ENCODE peak calls at places on chromosomes 3 and 15, in six cellular contexts. P is psoas muscle, A is A549, B is heart left ventricle, Z is ascending aorta, K is sigmoid colon. Q is an unnamed sample.

GRCh38 chr3:129413687-129414506 is 14.5 kb downstream of the EFCAB12 start:
- DNase-seq in P (no peak), K (no peak), A (peak; percentile 67), B (no peak), Z (no peak), Q (no peak)

GRCh38 chr15:42344763-42345162 is 14.5 kb upstream of the CAPN3 start:
- DNase-seq in B (no peak), K (no peak), Z (no peak), P (no peak), A (no peak), Q (no peak)

GRCh38 chr3:186974824-186975281 is 44.5 kb downstream of the ST6GAL1 start:
- DNase-seq in B (no peak), K (no peak), A (no peak), P (no peak), Z (no peak), Q (no peak)

GRCh38 chr15:90336705-90337141 is 15.4 kb upstream of the ZNF774 start:
- DNase-seq in Z (no peak), K (peak; percentile 47), P (no peak), A (no peak), B (peak; percentile 16), Q (no peak)

GRCh38 chr3:171339606-171340005 is 120.6 kb downstream of the TNIK start:
- DNase-seq in A (no peak), K (no peak), Z (no peak), B (no peak), P (no peak), Q (no peak)

GRCh38 chr3:172138792-172139507 is 99.6 kb downstream of the FNDC3B start:
- DNase-seq in B (peak; percentile 56), K (peak; percentile 79), Z (peak; percentile 83), P (peak; percentile 55), A (no peak), Q (no peak)

GRCh38 chr3:117052356-117052755 is 342.8 kb downstream of the TUSC7 start:
- DNase-seq in Z (no peak), P (no peak), B (no peak), A (no peak), K (no peak), Q (no peak)

GRCh38 chr15:83380682-83381081 is 66.5 kb upstream of the SH3GL3 start:
- DNase-seq in A (peak; percentile 62), K (no peak), Z (no peak), P (no peak), B (peak; percentile 21), Q (peak; percentile 47)

GRCh38 chr3:21573291-21573690 is 177.7 kb downstream of the ZNF385D start:
- DNase-seq in K (no peak), P (no peak), B (no peak), Z (no peak), A (no peak), Q (no peak)

GRCh38 chr3:175386630-175387029 is 527.5 kb downstream of the NAALADL2 start:
- DNase-seq in P (no peak), K (no peak), B (no peak), A (peak; percentile 1), Z (no peak), Q (no peak)

GRCh38 chr15:57866149-57866736 is 159.7 kb downstream of the POLR2M start:
- DNase-seq in Z (peak; percentile 67), A (peak; percentile 53), P (peak; percentile 44), K (no peak), B (peak; percentile 28), Q (peak; percentile 82)

GRCh38 chr15:62868507-62868906 is 174.0 kb upstream of the TPM1 start:
- DNase-seq in B (no peak), P (no peak), A (no peak), Z (no peak), K (peak; percentile 80), Q (no peak)

GRCh38 chr15:41955807-41956525 is 16.4 kb downstream of the EHD4 start:
- DNase-seq in P (no peak), K (no peak), Z (no peak), A (no peak), B (no peak), Q (no peak)

GRCh38 chr15:61820951-61821350 is 239.3 kb downstream of the VPS13C start:
- DNase-seq in Z (peak; percentile 19), K (no peak), P (no peak), B (no peak), A (no peak), Q (no peak)

GRCh38 chr3:113894927-113895326 is 52.9 kb upstream of the ZDHHC23 start:
- DNase-seq in Z (no peak), B (no peak), A (no peak), P (no peak), K (no peak), Q (no peak)

GRCh38 chr15:39497759-39498565 is 82.9 kb upstream of the THBS1 start:
- DNase-seq in B (no peak), K (no peak), Z (no peak), A (no peak), P (no peak), Q (no peak)

GRCh38 chr3:42743204-42743995 is 29.7 kb downstream of the CCDC13 start:
- DNase-seq in A (no peak), B (no peak), P (no peak), K (peak; percentile 25), Z (no peak), Q (no peak)

GRCh38 chr3:125194849-125195601 is 17.5 kb downstream of the SLC12A8 start:
- DNase-seq in P (no peak), Z (no peak), B (no peak), K (no peak), A (no peak), Q (no peak)

GRCh38 chr3:159627229-159627628 is 361.4 kb upstream of the IL12A start:
- DNase-seq in A (no peak), Z (no peak), B (no peak), K (no peak), P (no peak), Q (no peak)

GRCh38 chr15:73686781-73687256 is 2.6 kb downstream of the CD276 start:
- DNase-seq in K (peak; percentile 61), Z (peak; percentile 67), P (no peak), B (no peak), A (peak; percentile 19), Q (no peak)

GRCh38 chr3:153680526-153680925 is 440.7 kb upstream of the ARHGEF26 start:
- DNase-seq in K (no peak), A (no peak), B (no peak), P (no peak), Z (no peak), Q (no peak)

GRCh38 chr15:69031013-69032001 is 16.8 kb downstream of the NOX5 start:
- DNase-seq in K (no peak), A (peak; percentile 82), P (peak; percentile 33), Z (peak; percentile 60), B (peak; percentile 18), Q (peak; percentile 67)

GRCh38 chr15:81480645-81481053 is 106.6 kb upstream of the TMC3 start:
- DNase-seq in A (no peak), B (peak; percentile 32), K (no peak), P (no peak), Z (no peak), Q (no peak)

GRCh38 chr3:100093826-100094225 is 20.5 kb downstream of the FILIP1L start:
- DNase-seq in K (no peak), A (no peak), Z (no peak), P (no peak), B (no peak), Q (no peak)

GRCh38 chr15:68795298-68795848 is 25.3 kb downstream of the ANP32A start:
- DNase-seq in P (peak; percentile 88), A (no peak), K (peak; percentile 95), Z (peak; percentile 94), B (peak; percentile 93), Q (peak; percentile 81)

GRCh38 chr3:116444099-116444700 is 1.1 kb downstream of the LSAMP start:
- DNase-seq in A (no peak), K (no peak), P (no peak), B (no peak), Z (no peak), Q (no peak)

GRCh38 chr3:128349963-128350599 is 116.6 kb downstream of the DNAJB8 start:
- DNase-seq in A (no peak), P (no peak), Z (no peak), K (peak; percentile 50), B (no peak), Q (peak; percentile 6)

GRCh38 chr15:76812381-76812780 is 92.8 kb downstream of the SCAPER start:
- DNase-seq in Z (no peak), A (no peak), B (no peak), P (no peak), K (no peak), Q (no peak)

GRCh38 chr15:31934821-31935220 is 95.5 kb upstream of the CHRNA7 start:
- DNase-seq in A (no peak), K (no peak), Z (no peak), B (no peak), P (no peak), Q (no peak)

GRCh38 chr3:115270849-115271248 is 123.8 kb upstream of the ZBTB20 start:
- DNase-seq in A (no peak), B (no peak), Z (no peak), P (no peak), K (no peak), Q (no peak)

GRCh38 chr3:114035146-114035545 is 21.2 kb downstream of the CCDC191 start:
- DNase-seq in B (no peak), Z (no peak), K (no peak), P (no peak), A (no peak), Q (no peak)

GRCh38 chr15:85828026-85828597 is 33.4 kb upstream of the KLHL25 start:
- DNase-seq in K (no peak), P (no peak), Z (no peak), A (no peak), B (no peak), Q (no peak)

GRCh38 chr3:45647148-45647619 is 42.0 kb upstream of the SACM1L start:
- DNase-seq in A (peak; percentile 88), K (no peak), B (no peak), P (no peak), Z (no peak), Q (no peak)

GRCh38 chr15:48437178-48437577 is 105.9 kb downstream of the DUT start:
- DNase-seq in A (no peak), P (no peak), Z (no peak), B (no peak), K (no peak), Q (no peak)
- TF ChIP-seq CTCF in A (no peak), P (no peak), Z (no peak), B (no peak), K (no peak), Q (no peak)

GRCh38 chr15:99109555-99110021 is 4.7 kb downstream of the SYNM start:
- DNase-seq in K (peak; percentile 55), B (no peak), Z (no peak), P (no peak), A (no peak), Q (no peak)
- TF ChIP-seq CTCF in K (no peak), B (no peak), Z (no peak), P (no peak), A (no peak), Q (no peak)

DNA sequence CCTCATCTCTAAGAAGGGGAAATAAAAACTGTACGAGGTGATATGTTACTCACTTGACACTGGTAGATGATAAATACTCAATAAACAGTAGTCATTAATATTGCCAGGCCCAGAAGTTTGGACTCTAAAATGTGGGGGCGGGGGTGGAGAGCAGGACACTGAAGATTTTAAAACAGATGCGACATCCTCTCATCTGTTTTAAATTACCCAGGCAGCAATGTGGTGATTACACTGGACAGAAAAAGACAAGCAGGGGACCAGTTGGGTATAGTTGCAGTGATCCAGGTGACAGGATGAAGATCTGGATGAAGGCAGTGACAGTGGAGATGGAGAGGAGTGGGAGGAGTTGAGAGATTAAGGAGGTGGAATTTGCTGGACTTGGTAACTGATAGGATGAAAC is 2.5 kb downstream of the ATG7 start:
- DNase-seq in K (no peak), A (no peak), Z (no peak), P (no peak), B (no peak), Q (no peak)
- TF ChIP-seq CTCF in K (no peak), A (no peak), Z (no peak), P (no peak), B (no peak), Q (no peak)

GRCh38 chr3:157327018-157327417 is 109.6 kb upstream of the PTX3 start:
- DNase-seq in B (no peak), K (no peak), P (no peak), A (no peak), Z (no peak), Q (no peak)
- TF ChIP-seq CTCF in B (no peak), K (no peak), P (no peak), A (no peak), Z (no peak), Q (no peak)

Q was measured in glutamatergic neuron.